ENCODE peak calls at places on chromosomes 5 and 9, in eight cellular contexts. N is heart left ventricle, P is HAP-1, L is GM23338, R is transverse colon, J is A673, I is ovary, Y is esophagus squamous epithelium. V is an unnamed sample.

GRCh38 chr5:54742417-54742889 is 224.9 kb downstream of the SNX18 start:
- DNase-seq in I (no peak), P (no peak), J (no peak), Y (no peak), L (peak; percentile 44), R (peak; percentile 24), N (peak; percentile 36), V (no peak)

GRCh38 chr9:105455836-105456475 is 8.1 kb downstream of the FSD1L start:
- DNase-seq in P (no peak), J (no peak), Y (no peak), I (no peak), R (no peak), N (no peak), L (no peak), V (no peak)

GRCh38 chr9:69379250-69379982 is 54.4 kb downstream of the ENTREP1 start:
- DNase-seq in I (no peak), J (no peak), R (no peak), Y (no peak), P (no peak), N (no peak), L (no peak), V (no peak)

GRCh38 chr5:148961261-148962199 is 101.3 kb downstream of the SH3TC2 start:
- DNase-seq in J (no peak), I (no peak), P (no peak), N (no peak), L (no peak), Y (no peak), R (no peak), V (no peak)

GRCh38 chr9:80028501-80028900 is 456.7 kb downstream of the TLE4 start:
- DNase-seq in R (no peak), N (no peak), J (no peak), L (no peak), I (no peak), Y (no peak), P (no peak), V (no peak)

GRCh38 chr9:84773023-84773422 is 103.5 kb downstream of the NTRK2 start:
- DNase-seq in I (no peak), R (no peak), N (no peak), L (no peak), Y (no peak), P (no peak), J (no peak), V (no peak)

GRCh38 chr5:57036621-57037160 is 84.8 kb upstream of the MIER3 start:
- DNase-seq in I (no peak), L (no peak), J (no peak), R (no peak), N (no peak), P (no peak), Y (no peak), V (no peak)

GRCh38 chr9:95005276-95006141 is 279.0 kb downstream of the AOPEP start:
- DNase-seq in I (no peak), J (peak; percentile 18), P (peak; percentile 16), R (no peak), Y (no peak), N (no peak), L (peak; percentile 39), V (no peak)

GRCh38 chr9:98455957-98456621 is 200.6 kb upstream of the TBC1D2 start:
- DNase-seq in L (no peak), P (no peak), J (peak; percentile 14), Y (no peak), R (no peak), N (no peak), I (no peak), V (no peak)

GRCh38 chr5:147508711-147509040 is 1.2 kb downstream of the DPYSL3 start:
- DNase-seq in Y (no peak), L (no peak), P (no peak), R (no peak), I (no peak), N (no peak), J (no peak), V (no peak)
- H3K4me3 ChIP-seq in Y (peak overlapping the region; percentile 84), L (peak overlapping the region; percentile 91), P (no peak overlapping the region), R (peak overlapping the region; percentile 49), I (peak overlapping the region; percentile 53), N (peak overlapping the region; percentile 42), J (peak overlapping the region; percentile 61), V (peak overlapping the region; percentile 68)

DNA sequence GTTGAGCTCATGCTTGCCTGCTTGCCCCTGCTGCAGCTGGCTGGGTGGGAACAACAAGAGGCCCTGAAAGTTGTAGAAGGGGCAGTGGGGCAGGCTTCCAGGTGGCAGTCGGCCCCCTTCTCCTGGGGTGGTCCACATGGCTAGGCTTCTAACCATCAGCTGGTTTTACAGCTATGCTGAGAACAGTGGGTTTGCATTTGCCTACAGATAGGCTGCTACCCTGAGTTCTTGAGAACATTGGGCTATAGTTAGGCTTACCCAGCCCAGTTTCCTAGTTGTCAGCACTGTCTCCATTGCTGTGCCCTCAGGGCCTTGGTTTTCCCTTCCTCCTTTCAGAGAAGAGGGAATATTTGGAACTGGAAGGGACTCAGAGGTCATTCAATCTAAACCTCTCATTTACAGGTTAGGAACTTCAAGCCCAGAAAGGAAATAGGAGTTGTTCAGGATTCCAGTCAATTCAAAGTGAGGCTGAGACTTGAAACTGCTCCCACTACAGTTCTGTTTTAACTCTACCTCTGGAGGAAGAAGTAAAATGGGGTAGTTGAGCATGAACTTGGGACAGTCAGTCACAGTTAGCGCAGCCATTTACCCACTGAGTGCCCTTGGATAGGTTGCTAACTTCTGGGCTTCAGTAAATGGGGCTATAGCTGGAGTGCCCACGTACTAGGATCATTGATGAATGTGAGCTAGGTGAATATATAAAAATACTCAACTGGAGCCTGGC is 11.5 kb downstream of the LARP1 start:
- DNase-seq in L (no peak), P (no peak), R (no peak), J (no peak), I (no peak), Y (no peak), N (no peak), V (no peak)
- H3K4me1 ChIP-seq in L (peaks cover 82% of the 10 kb centered on the region), P (peaks cover 5% of the 10 kb centered on the region), R (peaks cover 50% of the 10 kb centered on the region), J (peaks cover 6% of the 10 kb centered on the region), I (peaks cover 34% of the 10 kb centered on the region), Y (peaks cover 18% of the 10 kb centered on the region), N (peaks cover 93% of the 10 kb centered on the region), V (peaks cover 6% of the 10 kb centered on the region)

DNA sequence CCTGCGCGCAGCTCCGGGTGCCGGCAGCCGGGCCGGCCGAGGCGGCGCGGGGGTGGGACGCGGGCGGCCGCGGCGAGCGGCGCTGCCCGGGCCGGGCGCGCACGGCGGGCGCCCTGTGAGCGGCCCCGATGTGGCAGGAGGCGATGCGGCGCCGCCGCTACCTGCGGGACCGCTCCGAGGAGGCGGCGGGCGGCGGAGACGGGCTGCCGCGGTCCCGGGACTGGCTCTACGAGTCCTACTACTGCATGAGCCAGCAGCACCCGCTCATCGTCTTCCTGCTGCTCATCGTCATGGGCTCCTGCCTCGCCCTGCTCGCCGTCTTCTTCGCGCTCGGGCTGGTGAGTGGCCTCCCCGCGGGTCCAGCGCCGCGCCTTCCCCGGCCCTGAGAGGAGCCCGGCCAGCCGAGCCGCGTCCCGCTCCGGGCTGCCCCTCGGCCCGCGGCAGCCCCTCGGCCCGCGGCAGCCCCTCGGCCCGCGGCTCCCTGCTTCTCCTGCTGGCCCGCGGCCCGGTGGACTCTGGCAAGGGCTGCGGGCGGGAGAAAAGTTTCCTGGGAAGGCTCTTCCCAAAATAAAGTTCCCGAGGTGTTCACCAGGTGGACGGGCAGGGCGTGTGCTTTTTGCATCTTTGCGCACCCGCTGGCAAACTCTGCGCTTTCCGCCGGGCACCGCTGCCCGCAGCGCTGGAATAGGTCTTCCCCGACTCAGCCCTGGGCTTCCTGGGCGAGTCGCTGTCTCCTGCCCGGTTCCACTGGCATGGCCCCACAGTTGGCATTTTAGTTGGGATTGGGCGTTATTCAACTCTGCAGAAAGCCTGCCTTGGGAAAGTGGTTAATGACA is 449 bp downstream of the ADCY2 start:
- DNase-seq in N (no peak), I (peak; percentile 24), R (no peak), J (peak; percentile 15), L (peak; percentile 47), P (no peak), Y (no peak), V (no peak)
- H3K4me3 ChIP-seq in N (no peak overlapping the region), I (peak overlapping the region; percentile 59), R (peak overlapping the region; percentile 41), J (peak overlapping the region; percentile 37), L (peak overlapping the region; percentile 95), P (no peak overlapping the region), Y (peak overlapping the region; percentile 73), V (peak overlapping the region; percentile 61)

GRCh38 chr9:16718952-16719351 is 151.5 kb downstream of the BNC2 start:
- DNase-seq in I (no peak), J (no peak), N (no peak), P (no peak), Y (no peak), L (no peak), R (no peak), V (no peak)

GRCh38 chr9:16720386-16720785 is 150.1 kb downstream of the BNC2 start:
- DNase-seq in P (no peak), L (no peak), J (no peak), Y (no peak), N (no peak), R (no peak), I (no peak), V (no peak)

GRCh38 chr9:16716631-16717030 is 153.8 kb downstream of the BNC2 start:
- DNase-seq in N (no peak), R (no peak), P (no peak), L (no peak), Y (no peak), I (no peak), J (no peak), V (no peak)

GRCh38 chr9:16719921-16720320 is 150.5 kb downstream of the BNC2 start:
- DNase-seq in I (no peak), Y (no peak), P (no peak), L (no peak), J (no peak), R (no peak), N (no peak), V (no peak)

GRCh38 chr9:16718296-16718695 is 152.2 kb downstream of the BNC2 start:
- DNase-seq in Y (no peak), L (no peak), I (no peak), P (no peak), J (no peak), R (no peak), N (no peak), V (no peak)
- H3K4me1 ChIP-seq in Y (no peaks in the 10 kb centered on the region), L (peaks cover 74% of the 10 kb centered on the region), I (peaks cover 10% of the 10 kb centered on the region), P (peaks cover 9% of the 10 kb centered on the region), J (no peaks in the 10 kb centered on the region), R (no peaks in the 10 kb centered on the region), N (no peaks in the 10 kb centered on the region), V (no peaks in the 10 kb centered on the region)

DNA sequence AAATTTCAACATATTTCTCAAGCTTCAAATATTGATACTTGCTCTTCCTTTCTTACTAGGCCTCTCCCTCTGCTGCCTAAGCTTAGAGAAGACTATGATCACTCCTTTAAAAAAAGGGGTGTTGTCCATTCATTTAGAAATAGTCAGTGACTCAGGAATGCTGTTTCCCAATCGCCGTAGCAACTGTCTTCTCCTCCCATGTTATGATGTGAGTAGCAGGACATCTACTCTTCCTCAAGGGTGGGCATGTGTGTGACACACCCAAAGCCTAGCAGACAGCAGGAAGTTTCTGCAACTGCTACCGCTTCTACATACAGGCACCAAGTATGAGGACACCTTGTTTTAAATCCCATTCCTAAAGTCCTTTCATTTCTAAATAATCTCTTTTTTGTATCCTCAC is 14.5 kb downstream of the DIAPH1 start:
- DNase-seq in Y (no peak), P (peak; percentile 33), J (peak; percentile 64), I (peak; percentile 57), R (peak; percentile 60), L (peak; percentile 67), N (peak; percentile 59), V (no peak)
- H3K4me3 ChIP-seq in Y (no peak overlapping the region), P (no peak overlapping the region), J (no peak overlapping the region), I (no peak overlapping the region), R (no peak overlapping the region), L (no peak overlapping the region), N (no peak overlapping the region), V (no peak overlapping the region)

DNA sequence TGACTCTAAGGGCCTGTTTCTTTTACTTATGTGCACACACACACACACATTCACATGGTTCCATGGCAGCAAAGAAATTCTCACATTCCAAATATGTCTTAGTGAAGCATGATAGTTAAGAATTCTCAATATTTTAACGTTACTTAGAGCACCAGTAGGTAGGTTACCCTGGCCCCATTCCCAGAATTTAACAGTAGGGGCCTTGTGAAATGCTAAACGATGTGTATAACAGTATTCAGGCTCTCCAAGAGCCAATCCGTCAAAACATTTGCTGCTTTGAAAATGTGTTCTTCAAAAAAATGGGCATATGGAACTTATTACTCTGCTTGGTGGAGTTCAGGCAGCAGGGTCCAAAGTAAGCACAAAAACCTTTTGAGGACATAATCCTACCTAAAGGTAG is 93.7 kb upstream of the DAB2 start:
- DNase-seq in R (no peak), L (peak; percentile 25), I (no peak), Y (no peak), P (no peak), J (peak; percentile 76), N (no peak), V (no peak)
- H3K4me1 ChIP-seq in R (peaks cover 6% of the 10 kb centered on the region), L (peaks cover 32% of the 10 kb centered on the region), I (no peaks in the 10 kb centered on the region), Y (no peaks in the 10 kb centered on the region), P (no peaks in the 10 kb centered on the region), J (peaks cover 29% of the 10 kb centered on the region), N (peaks cover 8% of the 10 kb centered on the region), V (no peaks in the 10 kb centered on the region)